ENCODE peak calls at places on chromosomes 3 and 15, in six cellular contexts. A, Y, R, S, V and Z are unnamed samples.

GRCh38 chr3:186427627-186428026 is 65.6 kb upstream of the DGKG start:
- DNase-seq in A (no peak), Y (no peak), R (no peak), S (no peak), V (no peak), Z (no peak)

GRCh38 chr15:55108858-55109518 is 87.8 kb downstream of the RSL24D1 start:
- DNase-seq in A (peak), Y (peak), R (peak), S (peak), V (peak), Z (peak)

GRCh38 chr3:44529927-44530326 is 25.1 kb upstream of the ZKSCAN7 start:
- DNase-seq in A (no peak), Y (no peak), R (no peak), S (peak), V (peak), Z (no peak)

GRCh38 chr3:145719118-145719517 is 441.9 kb downstream of the PLOD2 start:
- DNase-seq in A (no peak), Y (no peak), R (no peak), S (no peak), V (no peak), Z (no peak)

GRCh38 chr3:65338571-65338970 is 650.8 kb upstream of the ADAMTS9 start:
- DNase-seq in A (no peak), Y (no peak), R (no peak), S (no peak), V (no peak), Z (no peak)

GRCh38 chr3:141057436-141057835 is 6.3 kb downstream of the SPSB4 start:
- DNase-seq in A (no peak), Y (no peak), R (no peak), S (no peak), V (no peak), Z (no peak)

GRCh38 chr3:123141276-123141675 is 60.5 kb upstream of the SEC22A start:
- DNase-seq in A (no peak), Y (no peak), R (no peak), S (no peak), V (no peak), Z (no peak)

GRCh38 chr15:25236143-25236860 is 202.5 kb downstream of the UBE3A start:
- DNase-seq in A (no peak), Y (no peak), R (no peak), S (no peak), V (no peak), Z (no peak)

GRCh38 chr3:5116568-5116967 is 5.5 kb upstream of the ARL8B start:
- DNase-seq in A (no peak), Y (no peak), R (no peak), S (no peak), V (no peak), Z (no peak)

GRCh38 chr15:100199711-100200286 is 142.0 kb downstream of the ADAMTS17 start:
- DNase-seq in A (no peak), Y (no peak), R (no peak), S (no peak), V (no peak), Z (no peak)

GRCh38 chr3:19945405-19946290 is 1.2 kb upstream of the RAB5A start:
- DNase-seq in A (no peak), Y (no peak), R (no peak), S (peak), V (no peak), Z (no peak)

GRCh38 chr3:42489937-42490227 is 12.6 kb upstream of the VIPR1 start:
- DNase-seq in A (no peak), Y (no peak), R (no peak), S (no peak), V (no peak), Z (no peak)

GRCh38 chr3:48656061-48656840 is 6.4 kb downstream of the CELSR3 start:
- DNase-seq in A (peak), Y (peak), R (peak), S (peak), V (peak), Z (peak)

GRCh38 chr15:77057650-77058049 is 13.3 kb downstream of the TSPAN3 start:
- DNase-seq in A (no peak), Y (no peak), R (no peak), S (no peak), V (no peak), Z (no peak)

GRCh38 chr3:24222165-24222805 is 272.4 kb downstream of the THRB start:
- DNase-seq in A (no peak), Y (no peak), R (no peak), S (no peak), V (no peak), Z (no peak)

GRCh38 chr15:37081985-37082384 is 18.4 kb downstream of the MEIS2 start:
- DNase-seq in A (no peak), Y (no peak), R (no peak), S (no peak), V (no peak), Z (no peak)

GRCh38 chr3:16512435-16513140 is 911 bp downstream of the RFTN1 start:
- DNase-seq in A (no peak), Y (peak), R (peak), S (peak), V (peak), Z (peak)

GRCh38 chr3:27216955-27217552 is 152.1 kb downstream of the NEK10 start:
- DNase-seq in A (no peak), Y (no peak), R (no peak), S (no peak), V (peak), Z (no peak)

GRCh38 chr15:43009206-43009605 is 88.6 kb upstream of the TTBK2 start:
- DNase-seq in A (no peak), Y (no peak), R (no peak), S (no peak), V (no peak), Z (no peak)

GRCh38 chr3:102090646-102091045 is 241.3 kb downstream of the NFKBIZ start:
- DNase-seq in A (no peak), Y (no peak), R (no peak), S (no peak), V (peak), Z (no peak)

GRCh38 chr3:147377412-147378185 is 28.7 kb downstream of the ZIC4 start:
- DNase-seq in A (no peak), Y (no peak), R (no peak), S (no peak), V (no peak), Z (no peak)

GRCh38 chr3:32706348-32707025 is 21.5 kb downstream of the CNOT10 start:
- DNase-seq in A (no peak), Y (no peak), R (no peak), S (no peak), V (no peak), Z (no peak)

GRCh38 chr15:32641517-32642059 is at the start of gene SCG5:
- DNase-seq in A (no peak), Y (no peak), R (no peak), S (peak), V (no peak), Z (no peak)

GRCh38 chr15:71811036-71811736 is 832 bp downstream of the NR2E3 start:
- DNase-seq in A (no peak), Y (no peak), R (no peak), S (no peak), V (no peak), Z (no peak)

GRCh38 chr3:140093742-140094141 is 158.8 kb downstream of the CLSTN2 start:
- DNase-seq in A (no peak), Y (no peak), R (no peak), S (peak), V (peak), Z (no peak)